ENCODE peak calls at places on chromosomes 3 and 15, in eight cellular contexts. X is right lobe of liver, N is heart left ventricle, T is upper lobe of left lung, U is testis, S is adrenal gland, P is ovary, E is endothelial cell of umbilical vein. F is an unnamed sample.

GRCh38 chr15:73318463-73319351 is 50.1 kb downstream of the HCN4 start:
- DNase-seq in X (peak), N (no peak), T (peak), U (peak), S (no peak), P (peak), E (no peak), F (no peak)

GRCh38 chr3:11717301-11717700 is 73.6 kb upstream of the VGLL4 start:
- DNase-seq in X (no peak), N (no peak), T (no peak), U (no peak), S (no peak), P (no peak), E (peak), F (peak)

GRCh38 chr15:32100286-32100685 is 70.0 kb downstream of the CHRNA7 start:
- DNase-seq in X (no peak), N (no peak), T (no peak), U (no peak), S (no peak), P (no peak), E (no peak), F (no peak)

GRCh38 chr15:56957812-56958406 is 39.5 kb downstream of the TCF12 start:
- DNase-seq in X (no peak), N (no peak), T (no peak), U (no peak), S (no peak), P (no peak), E (peak), F (no peak)

GRCh38 chr3:183038221-183038620 is 57.9 kb upstream of the DCUN1D1 start:
- DNase-seq in X (peak), N (no peak), T (no peak), U (no peak), S (no peak), P (no peak), E (no peak), F (no peak)

GRCh38 chr3:35528728-35529127 is 110.6 kb upstream of the ARPP21 start:
- DNase-seq in X (no peak), N (no peak), T (no peak), U (no peak), S (no peak), P (no peak), E (no peak), F (no peak)

GRCh38 chr15:90828111-90828510 is 40.3 kb upstream of the FURIN start:
- DNase-seq in X (no peak), N (no peak), T (no peak), U (no peak), S (no peak), P (no peak), E (no peak), F (no peak)

GRCh38 chr3:29593802-29594201 is 312.9 kb downstream of the RBMS3 start:
- DNase-seq in X (no peak), N (no peak), T (no peak), U (no peak), S (no peak), P (no peak), E (no peak), F (no peak)

GRCh38 chr3:48194446-48195071 is 6.3 kb upstream of the CDC25A start:
- DNase-seq in X (peak), N (peak), T (peak), U (peak), S (peak), P (peak), E (peak), F (peak)

GRCh38 chr15:74007820-74008371 is 13.4 kb downstream of the PML start:
- DNase-seq in X (no peak), N (no peak), T (no peak), U (no peak), S (no peak), P (no peak), E (no peak), F (no peak)

GRCh38 chr3:72606005-72606800 is 242.0 kb downstream of the SHQ1 start:
- DNase-seq in X (peak), N (no peak), T (no peak), U (no peak), S (no peak), P (no peak), E (no peak), F (no peak)

GRCh38 chr3:143060906-143061305 is 58.7 kb upstream of the CHST2 start:
- DNase-seq in X (no peak), N (no peak), T (no peak), U (no peak), S (no peak), P (no peak), E (no peak), F (no peak)

GRCh38 chr15:57373882-57374276 is 2.4 kb upstream of the CGNL1 start:
- DNase-seq in X (no peak), N (no peak), T (no peak), U (no peak), S (no peak), P (no peak), E (no peak), F (no peak)

DNA sequence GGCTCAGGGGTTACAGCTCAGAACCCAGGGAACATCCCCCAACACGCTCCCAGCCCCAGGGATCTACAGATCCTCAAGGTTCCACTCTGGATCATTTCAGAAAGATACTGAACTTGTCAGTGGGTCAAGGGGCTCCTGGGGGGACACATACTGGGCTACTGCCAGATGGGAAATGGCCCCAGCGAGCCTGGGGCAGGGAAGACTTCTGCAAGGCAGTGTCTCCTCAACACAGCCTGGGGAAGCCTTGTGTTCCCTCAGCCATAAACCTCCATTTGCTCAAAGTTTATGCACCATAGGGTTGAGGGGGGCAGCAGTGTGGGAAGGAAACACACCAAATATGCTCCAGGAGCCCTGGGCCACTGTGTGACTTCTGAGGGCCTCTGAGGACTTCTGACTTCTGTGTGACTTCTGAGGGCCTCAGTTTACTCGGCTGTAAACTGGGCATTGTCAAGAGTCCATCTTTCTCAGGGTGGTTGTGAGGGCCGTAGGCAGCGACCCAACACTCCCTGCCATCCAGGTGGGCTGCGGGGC is 58.4 kb downstream of the IQSEC1 start:
- DNase-seq in X (no peak), N (no peak), T (no peak), U (no peak), S (no peak), P (no peak), E (no peak), F (no peak)
- TF ChIP-seq POLR2A in X (no peak), N (no peak), T (no peak), U (no peak), S (no peak), P (no peak), E (no peak), F (no peak)

GRCh38 chr3:194686414-194686815 is 732 bp downstream of the FAM43A start:
- DNase-seq in X (no peak), N (no peak), T (no peak), U (no peak), S (no peak), P (no peak), E (no peak), F (no peak)

GRCh38 chr3:194687638-194688206 is 2.0 kb downstream of the FAM43A start:
- DNase-seq in X (peak), N (peak), T (peak), U (peak), S (peak), P (peak), E (no peak), F (no peak)

GRCh38 chr3:194686816-194687637 is 1.3 kb downstream of the FAM43A start:
- DNase-seq in X (peak), N (peak), T (peak), U (peak), S (peak), P (peak), E (peak), F (no peak)

GRCh38 chr3:194685050-194685722 is 497 bp upstream of the FAM43A start:
- DNase-seq in X (no peak), N (no peak), T (no peak), U (no peak), S (no peak), P (no peak), E (no peak), F (peak)

GRCh38 chr3:194685723-194686413 is at the start of gene FAM43A:
- DNase-seq in X (peak), N (peak), T (peak), U (peak), S (peak), P (peak), E (peak), F (peak)
- TF ChIP-seq POLR2A in X (peak), N (peak), T (peak), U (peak), S (peak), P (peak), E (peak), F (peak)

DNA sequence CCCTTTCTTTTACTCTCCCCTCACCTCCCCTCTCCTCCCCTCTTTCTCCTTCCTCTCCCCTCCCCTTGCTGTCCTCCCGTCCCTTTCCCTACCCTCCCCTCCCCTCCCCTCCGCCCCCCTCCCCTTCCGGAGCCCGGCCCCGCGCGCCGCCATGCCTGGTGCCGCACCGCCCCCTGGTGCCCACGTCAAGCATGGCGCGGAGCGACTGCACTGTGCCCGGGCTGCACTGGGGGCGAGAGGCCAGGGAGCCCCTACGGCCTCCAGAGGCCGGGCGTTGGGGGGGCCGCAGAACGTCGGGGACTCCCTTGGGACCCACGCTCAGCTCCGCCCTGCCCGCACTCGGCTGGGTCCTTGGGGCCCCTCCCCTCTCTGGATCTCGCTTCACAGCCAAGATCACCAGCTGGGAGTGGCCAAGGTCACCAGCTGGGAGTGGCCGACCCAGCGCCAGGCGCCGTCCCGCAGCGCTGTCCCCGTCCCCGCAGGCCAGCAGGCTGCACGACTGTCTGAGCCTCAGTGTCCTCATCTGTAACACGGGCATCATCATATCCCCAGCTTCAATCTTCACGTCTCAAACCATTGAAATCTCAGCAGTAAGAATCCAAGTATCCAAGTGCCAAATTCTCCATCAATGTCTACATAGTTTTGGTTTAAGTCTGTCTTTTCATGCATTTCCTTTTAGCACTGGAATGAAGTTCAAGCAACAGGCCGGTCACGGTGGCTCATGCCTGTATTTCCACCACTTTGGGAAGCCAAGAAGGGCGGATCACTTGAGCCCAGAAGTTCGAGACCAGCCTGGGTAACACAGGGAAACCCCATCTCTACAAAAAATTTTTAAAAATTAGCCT is 42.5 kb downstream of the TPRA1 start:
- DNase-seq in X (peak), N (peak), T (peak), U (peak), S (peak), P (peak), E (peak), F (peak)
- TF ChIP-seq POLR2A in X (no peak), N (no peak), T (no peak), U (no peak), S (no peak), P (no peak), E (no peak), F (peak)

DNA sequence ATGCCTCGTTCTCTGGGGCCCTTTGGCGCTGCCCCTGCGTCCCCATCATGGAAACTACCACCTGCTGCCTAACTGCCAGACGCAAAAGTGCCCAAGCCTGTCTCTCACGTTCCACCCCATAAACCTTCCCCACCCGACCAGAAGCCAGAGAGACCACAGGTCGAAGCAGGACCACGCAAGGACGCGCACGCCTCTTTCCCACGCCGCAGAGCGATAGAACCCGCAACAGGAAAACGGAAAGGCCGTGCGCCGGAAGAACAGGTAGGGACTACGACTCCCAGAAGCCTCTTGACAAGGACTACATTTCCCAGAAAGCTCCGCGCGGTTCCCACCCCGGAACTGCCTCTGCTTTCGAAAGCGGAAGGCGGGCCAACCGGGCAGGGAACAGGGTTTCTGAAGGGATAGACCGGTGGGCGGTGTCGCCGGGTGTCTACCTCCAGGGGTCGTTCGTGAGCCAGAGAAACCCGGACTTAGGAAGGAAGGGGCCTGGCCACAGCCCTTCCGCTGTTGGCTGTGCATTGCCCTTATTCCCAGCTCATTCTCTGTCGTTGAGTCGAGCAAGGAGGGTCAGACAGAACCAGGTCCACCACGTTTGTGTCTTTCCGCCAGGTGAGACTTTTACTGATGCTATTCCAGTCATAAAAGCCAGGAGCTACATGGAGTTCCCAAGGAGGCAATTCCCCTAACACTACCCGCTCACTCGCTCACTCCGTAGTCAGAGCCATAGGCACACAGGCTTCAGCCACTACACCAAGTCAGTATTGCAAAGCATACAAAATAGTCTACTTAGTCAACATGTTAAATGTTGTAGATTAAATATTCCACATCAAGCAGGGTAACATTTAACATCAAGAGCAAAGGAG is 56.6 kb upstream of the ZBTB38 start:
- DNase-seq in X (peak), N (peak), T (peak), U (peak), S (peak), P (peak), E (peak), F (peak)
- TF ChIP-seq POLR2A in X (peak), N (peak), T (no peak), U (peak), S (peak), P (peak), E (peak), F (peak)

DNA sequence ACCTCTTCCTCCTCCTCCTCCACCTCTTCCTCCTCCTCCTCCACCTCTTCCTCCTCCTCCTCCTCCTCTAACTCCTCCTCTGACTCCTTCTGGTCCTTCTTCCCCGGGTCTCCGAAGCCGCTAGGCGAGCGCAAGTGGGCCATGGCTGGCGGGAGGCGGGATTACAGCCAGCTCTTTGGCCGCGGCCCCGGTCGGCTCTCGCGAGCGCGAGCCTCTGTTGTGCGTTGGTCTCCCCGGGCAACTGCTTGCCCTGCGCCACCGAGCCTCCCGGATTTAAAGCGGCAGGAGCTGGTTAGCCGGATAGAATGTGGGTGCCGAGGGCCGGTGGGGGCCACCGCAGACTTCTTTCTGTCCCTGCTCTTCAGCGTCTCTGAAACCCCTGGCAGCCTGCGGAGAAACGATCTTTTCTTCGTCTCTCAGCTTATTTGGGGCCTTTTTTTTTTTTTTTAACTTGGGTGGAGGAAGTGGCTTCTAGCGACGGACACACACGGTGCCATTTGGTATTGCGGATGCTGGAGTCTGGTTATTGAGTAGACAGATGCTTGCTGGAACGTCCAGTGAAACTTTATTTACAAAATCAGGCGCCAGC is at the start of gene ERICH6:
- DNase-seq in X (peak), N (peak), T (peak), U (peak), S (peak), P (peak), E (peak), F (peak)
- TF ChIP-seq POLR2A in X (peak), N (peak), T (no peak), U (no peak), S (no peak), P (peak), E (peak), F (peak)

GRCh38 chr15:44426975-44427755 is at the start of gene CTDSPL2:
- DNase-seq in X (peak), N (peak), T (peak), U (peak), S (peak), P (peak), E (peak), F (peak)
- TF ChIP-seq POLR2A in X (peak), N (peak), T (peak), U (no peak), S (no peak), P (peak), E (peak), F (peak)

DNA sequence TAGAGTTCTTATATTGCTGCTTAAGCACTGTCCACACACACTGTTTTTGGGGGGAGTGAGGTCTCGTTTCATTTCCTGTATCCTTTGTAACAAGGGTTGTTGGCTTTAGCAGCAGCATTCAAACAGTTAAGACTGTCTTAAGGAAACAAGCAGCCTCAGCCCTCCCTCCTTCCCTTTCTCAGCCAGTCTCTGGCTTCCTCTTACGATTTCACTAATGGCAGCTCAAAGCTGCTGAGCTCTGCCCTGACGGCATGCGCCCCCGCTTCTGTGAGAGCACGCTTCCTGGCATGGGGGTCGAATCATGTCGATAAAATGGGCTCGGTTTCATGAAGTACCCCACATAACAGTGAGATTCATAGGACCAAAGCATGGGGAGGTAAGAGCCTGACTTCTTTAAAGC is 105.0 kb downstream of the KLHL25 start:
- DNase-seq in X (peak), N (no peak), T (peak), U (peak), S (no peak), P (no peak), E (peak), F (no peak)
- TF ChIP-seq POLR2A in X (no peak), N (no peak), T (no peak), U (no peak), S (no peak), P (no peak), E (no peak), F (no peak)

GRCh38 chr3:31981206-31982181 is at the start of the genes OSBPL10 and ZNF860:
- DNase-seq in X (peak), N (peak), T (peak), U (peak), S (peak), P (peak), E (peak), F (peak)
- TF ChIP-seq POLR2A in X (peak), N (peak), T (peak), U (no peak), S (peak), P (no peak), E (peak), F (peak)

DNA sequence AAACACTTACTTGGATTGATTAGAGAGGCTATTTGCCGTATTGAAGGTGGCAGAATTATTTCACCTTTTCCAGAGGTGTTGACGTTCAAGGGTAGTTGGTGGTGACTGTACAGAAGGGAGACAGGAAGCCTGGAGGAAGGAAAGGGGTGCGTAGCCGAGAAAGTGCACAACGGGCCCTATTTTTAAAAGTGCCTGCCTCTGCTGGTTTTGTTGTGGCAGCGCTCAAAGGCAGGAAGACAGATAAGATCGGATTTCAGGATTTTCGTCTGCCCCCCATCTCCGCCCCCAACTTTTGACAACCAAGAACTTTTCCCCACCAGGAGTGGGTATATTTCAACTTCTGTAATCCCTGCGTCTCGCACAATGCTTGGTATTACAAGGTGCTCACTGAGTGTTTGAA is 38.5 kb downstream of the SMAD3 start:
- DNase-seq in X (no peak), N (no peak), T (no peak), U (no peak), S (no peak), P (no peak), E (peak), F (no peak)
- TF ChIP-seq POLR2A in X (no peak), N (no peak), T (no peak), U (no peak), S (no peak), P (no peak), E (no peak), F (no peak)

GRCh38 chr15:78264304-78265136 is at the start of gene DNAJA4:
- DNase-seq in X (peak), N (peak), T (peak), U (peak), S (peak), P (peak), E (peak), F (no peak)
- TF ChIP-seq POLR2A in X (no peak), N (no peak), T (no peak), U (no peak), S (no peak), P (no peak), E (peak), F (no peak)